ENCODE peak calls at places on chromosome X, in five cellular contexts. D, T, N, H and C are unnamed samples.

GRCh38 chrX:43958529-43958928 is 14.7 kb downstream of the NDP start:
- DNase-seq in N (peak), T (peak), H (no peak), D (no peak), C (no peak)

GRCh38 chrX:153971632-153972367 is at the start of gene HCFC1:
- DNase-seq in D (peak), H (peak), N (peak), T (peak), C (peak)

GRCh38 chrX:17046478-17047097 is 100.1 kb downstream of the REPS2 start:
- DNase-seq in N (peak), D (peak), T (peak), H (peak), C (peak)

GRCh38 chrX:70664726-70665125 is 220.1 kb downstream of the DLG3 start:
- DNase-seq in N (no peak), D (no peak), T (no peak), H (no peak), C (no peak)

GRCh38 chrX:118536687-118537461 is 41.3 kb downstream of the DOCK11 start:
- DNase-seq in N (no peak), T (peak), D (no peak), H (no peak), C (no peak)

GRCh38 chrX:140712413-140713173 is 3.0 kb downstream of the LINC00632 start:
- DNase-seq in T (no peak), N (no peak), H (peak), D (peak), C (peak)

GRCh38 chrX:18873189-18873791 is 110.6 kb downstream of the PHKA2 start:
- DNase-seq in T (peak), H (no peak), N (no peak), D (peak), C (peak)

GRCh38 chrX:53319614-53320542 is 38.5 kb upstream of the IQSEC2 start:
- DNase-seq in N (no peak), D (no peak), H (peak), T (no peak), C (no peak)

GRCh38 chrX:34377645-34378044 is 245.5 kb upstream of the FAM47A start:
- DNase-seq in N (no peak), D (no peak), T (no peak), H (no peak), C (no peak)

GRCh38 chrX:28628101-28628500 is 40.9 kb downstream of the IL1RAPL1 start:
- DNase-seq in H (no peak), T (no peak), N (no peak), D (no peak), C (no peak)

GRCh38 chrX:1486177-1486576 is 33.5 kb upstream of the ASMTL start:
- DNase-seq in D (no peak), H (no peak), T (no peak), N (no peak), C (no peak)

GRCh38 chrX:54481751-54482150 is 14.3 kb downstream of the FGD1 start:
- DNase-seq in N (no peak), H (no peak), D (no peak), T (no peak), C (no peak)

GRCh38 chrX:6849711-6850415 is 297.6 kb upstream of the STS start:
- DNase-seq in D (no peak), N (no peak), T (no peak), H (no peak), C (no peak)

GRCh38 chrX:87900320-87900908 is 382.8 kb downstream of the KLHL4 start:
- DNase-seq in N (no peak), H (no peak), D (no peak), T (no peak), C (no peak)

GRCh38 chrX:281166-281999 is at the start of gene PLCXD1:
- DNase-seq in H (no peak), N (peak), D (peak), T (peak), C (peak)

GRCh38 chrX:46665232-46666162 is 91.9 kb downstream of the CHST7 start:
- DNase-seq in D (no peak), H (no peak), N (no peak), T (no peak), C (no peak)

GRCh38 chrX:1322393-1322792 is 14.2 kb upstream of the IL3RA start:
- DNase-seq in T (no peak), H (no peak), N (no peak), D (no peak), C (no peak)

GRCh38 chrX:38335382-38335781 is 8.1 kb upstream of the RPGR start:
- DNase-seq in D (no peak), N (no peak), T (no peak), H (no peak), C (no peak)

GRCh38 chrX:9668537-9668936 is 97.1 kb downstream of the GPR143 start:
- DNase-seq in D (no peak), T (no peak), N (peak), H (no peak), C (no peak)

GRCh38 chrX:136646602-136647239 is 1.2 kb upstream of the CD40LG start:
- DNase-seq in T (no peak), H (no peak), D (no peak), N (no peak), C (no peak)

GRCh38 chrX:71623105-71623450 is 4.8 kb upstream of the CXCR3 start:
- DNase-seq in D (no peak), H (no peak), T (no peak), N (no peak), C (no peak)

GRCh38 chrX:56764153-56764974 is 35.3 kb downstream of the NBDY start:
- DNase-seq in D (peak), N (peak), H (peak), T (peak), C (no peak)

GRCh38 chrX:134459683-134460004 is 321 bp upstream of the HPRT1 start:
- DNase-seq in D (no peak), H (no peak), N (no peak), T (no peak), C (no peak)

GRCh38 chrX:150163181-150163930 is 199.8 kb upstream of the MAMLD1 start:
- DNase-seq in T (no peak), N (no peak), H (no peak), D (no peak), C (no peak)

GRCh38 chrX:8632949-8633348 is 99.0 kb downstream of the ANOS1 start:
- DNase-seq in H (no peak), N (no peak), D (no peak), T (no peak), C (no peak)

GRCh38 chrX:15956684-15957083 is 102.1 kb upstream of the AP1S2 start:
- DNase-seq in H (no peak), D (no peak), N (no peak), T (no peak), C (no peak)

GRCh38 chrX:130497531-130497930 is 95.7 kb downstream of the RBMX2 start:
- DNase-seq in D (no peak), T (peak), N (no peak), H (no peak), C (no peak)